ENCODE peak calls at places on chromosomes 12 and 14, in nine cellular contexts. One of them, this sample, is unnamed.

GRCh38 chr12:124020398-124021024 is 47.5 kb downstream of the ZNF664 start:
- DNase-seq in PC-9: no peak
- DNase-seq in fibroblast of lung: no peak
- DNase-seq in AG08395: peak; percentile 29
- DNase-seq in cerebellum: no peak
- DNase-seq in SK-N-DZ: no peak
- DNase-seq in foreskin fibroblast: peak; percentile 55
- DNase-seq in activated CD8-positive, alpha-beta memory T cell treated with anti-CD3 and anti-CD28 coated beads for 1 hour: no peak
- DNase-seq in NCI-H446: no peak
- DNase-seq in this sample: no peak

GRCh38 chr12:109377139-109377685 is 29.5 kb downstream of the MYO1H start:
- DNase-seq in PC-9: no peak
- DNase-seq in activated CD8-positive, alpha-beta memory T cell treated with anti-CD3 and anti-CD28 coated beads for 1 hour: no peak
- DNase-seq in SK-N-DZ: no peak
- DNase-seq in fibroblast of lung: no peak
- DNase-seq in cerebellum: no peak
- DNase-seq in AG08395: no peak
- DNase-seq in NCI-H446: no peak
- DNase-seq in foreskin fibroblast: no peak
- DNase-seq in this sample: peak; percentile 12

GRCh38 chr12:52455818-52456217 is 3.9 kb upstream of the KRT6B start:
- DNase-seq in SK-N-DZ: no peak
- DNase-seq in AG08395: no peak
- DNase-seq in activated CD8-positive, alpha-beta memory T cell treated with anti-CD3 and anti-CD28 coated beads for 1 hour: no peak
- DNase-seq in cerebellum: no peak
- DNase-seq in fibroblast of lung: no peak
- DNase-seq in NCI-H446: no peak
- DNase-seq in foreskin fibroblast: no peak
- DNase-seq in PC-9: peak; percentile 50
- DNase-seq in this sample: no peak

GRCh38 chr14:94598816-94599655 is 13.2 kb upstream of the SERPINA3 start:
- DNase-seq in NCI-H446: no peak
- DNase-seq in cerebellum: peak; percentile 21
- DNase-seq in SK-N-DZ: no peak
- DNase-seq in PC-9: peak; percentile 74
- DNase-seq in foreskin fibroblast: peak; percentile 94
- DNase-seq in fibroblast of lung: peak; percentile 99
- DNase-seq in activated CD8-positive, alpha-beta memory T cell treated with anti-CD3 and anti-CD28 coated beads for 1 hour: no peak
- DNase-seq in AG08395: peak; percentile 91
- DNase-seq in this sample: no peak

GRCh38 chr12:62758216-62758615 is 176.7 kb downstream of the PPM1H start:
- DNase-seq in cerebellum: no peak
- DNase-seq in foreskin fibroblast: peak; percentile 76
- DNase-seq in NCI-H446: no peak
- DNase-seq in PC-9: no peak
- DNase-seq in AG08395: peak; percentile 14
- DNase-seq in fibroblast of lung: peak; percentile 80
- DNase-seq in activated CD8-positive, alpha-beta memory T cell treated with anti-CD3 and anti-CD28 coated beads for 1 hour: no peak
- DNase-seq in SK-N-DZ: no peak
- DNase-seq in this sample: no peak

GRCh38 chr12:67068773-67069450 is 200.2 kb upstream of the CAND1 start:
- DNase-seq in foreskin fibroblast: peak; percentile 67
- DNase-seq in PC-9: peak; percentile 52
- DNase-seq in SK-N-DZ: peak; percentile 63
- DNase-seq in fibroblast of lung: peak; percentile 59
- DNase-seq in activated CD8-positive, alpha-beta memory T cell treated with anti-CD3 and anti-CD28 coated beads for 1 hour: peak; percentile 17
- DNase-seq in cerebellum: no peak
- DNase-seq in NCI-H446: peak; percentile 51
- DNase-seq in AG08395: peak; percentile 19
- DNase-seq in this sample: peak; percentile 63

GRCh38 chr12:19234171-19234704 is 104.7 kb downstream of the PLEKHA5 start:
- DNase-seq in NCI-H446: no peak
- DNase-seq in foreskin fibroblast: peak; percentile 50
- DNase-seq in AG08395: no peak
- DNase-seq in fibroblast of lung: peak; percentile 36
- DNase-seq in PC-9: no peak
- DNase-seq in cerebellum: no peak
- DNase-seq in activated CD8-positive, alpha-beta memory T cell treated with anti-CD3 and anti-CD28 coated beads for 1 hour: no peak
- DNase-seq in SK-N-DZ: no peak
- DNase-seq in this sample: peak; percentile 39

GRCh38 chr12:118853634-118854033 is 127.7 kb upstream of the SRRM4 start:
- DNase-seq in PC-9: no peak
- DNase-seq in NCI-H446: no peak
- DNase-seq in AG08395: no peak
- DNase-seq in cerebellum: no peak
- DNase-seq in fibroblast of lung: no peak
- DNase-seq in activated CD8-positive, alpha-beta memory T cell treated with anti-CD3 and anti-CD28 coated beads for 1 hour: no peak
- DNase-seq in SK-N-DZ: no peak
- DNase-seq in foreskin fibroblast: no peak
- DNase-seq in this sample: peak; percentile 77

GRCh38 chr12:6839482-6840201 is 1.1 kb upstream of the GNB3 start:
- DNase-seq in cerebellum: peak; percentile 79
- DNase-seq in SK-N-DZ: peak; percentile 90
- DNase-seq in activated CD8-positive, alpha-beta memory T cell treated with anti-CD3 and anti-CD28 coated beads for 1 hour: no peak
- DNase-seq in PC-9: peak; percentile 60
- DNase-seq in foreskin fibroblast: no peak
- DNase-seq in fibroblast of lung: no peak
- DNase-seq in NCI-H446: no peak
- DNase-seq in AG08395: no peak
- DNase-seq in this sample: peak; percentile 99

GRCh38 chr12:92796650-92797049 is 93.9 kb downstream of the PLEKHG7 start:
- DNase-seq in NCI-H446: no peak
- DNase-seq in foreskin fibroblast: peak; percentile 14
- DNase-seq in fibroblast of lung: peak; percentile 23
- DNase-seq in activated CD8-positive, alpha-beta memory T cell treated with anti-CD3 and anti-CD28 coated beads for 1 hour: no peak
- DNase-seq in AG08395: no peak
- DNase-seq in cerebellum: no peak
- DNase-seq in SK-N-DZ: no peak
- DNase-seq in PC-9: no peak
- DNase-seq in this sample: no peak

GRCh38 chr12:49680075-49680474 is 27.1 kb downstream of the FMNL3 start:
- DNase-seq in PC-9: no peak
- DNase-seq in activated CD8-positive, alpha-beta memory T cell treated with anti-CD3 and anti-CD28 coated beads for 1 hour: no peak
- DNase-seq in fibroblast of lung: no peak
- DNase-seq in cerebellum: no peak
- DNase-seq in foreskin fibroblast: peak; percentile 55
- DNase-seq in SK-N-DZ: no peak
- DNase-seq in AG08395: no peak
- DNase-seq in NCI-H446: no peak
- DNase-seq in this sample: no peak

GRCh38 chr12:16323638-16324037 is 23.8 kb upstream of the MGST1 start:
- DNase-seq in foreskin fibroblast: no peak
- DNase-seq in NCI-H446: no peak
- DNase-seq in cerebellum: no peak
- DNase-seq in AG08395: no peak
- DNase-seq in activated CD8-positive, alpha-beta memory T cell treated with anti-CD3 and anti-CD28 coated beads for 1 hour: no peak
- DNase-seq in PC-9: peak; percentile 41
- DNase-seq in SK-N-DZ: no peak
- DNase-seq in fibroblast of lung: no peak
- DNase-seq in this sample: no peak

GRCh38 chr14:42550282-42550681 is 943.6 kb downstream of the LRFN5 start:
- DNase-seq in cerebellum: no peak
- DNase-seq in PC-9: no peak
- DNase-seq in SK-N-DZ: no peak
- DNase-seq in fibroblast of lung: no peak
- DNase-seq in NCI-H446: no peak
- DNase-seq in activated CD8-positive, alpha-beta memory T cell treated with anti-CD3 and anti-CD28 coated beads for 1 hour: no peak
- DNase-seq in foreskin fibroblast: no peak
- DNase-seq in AG08395: no peak
- DNase-seq in this sample: no peak

GRCh38 chr12:125079943-125080645 is 14.9 kb downstream of the AACS start:
- DNase-seq in SK-N-DZ: no peak
- DNase-seq in activated CD8-positive, alpha-beta memory T cell treated with anti-CD3 and anti-CD28 coated beads for 1 hour: no peak
- DNase-seq in cerebellum: no peak
- DNase-seq in PC-9: peak; percentile 89
- DNase-seq in foreskin fibroblast: peak; percentile 71
- DNase-seq in AG08395: peak; percentile 31
- DNase-seq in fibroblast of lung: no peak
- DNase-seq in NCI-H446: no peak
- DNase-seq in this sample: peak; percentile 23

GRCh38 chr14:66070542-66071319 is 415.4 kb upstream of the CCDC196 start:
- DNase-seq in NCI-H446: peak; percentile 51
- DNase-seq in PC-9: no peak
- DNase-seq in SK-N-DZ: peak; percentile 29
- DNase-seq in AG08395: peak; percentile 42
- DNase-seq in activated CD8-positive, alpha-beta memory T cell treated with anti-CD3 and anti-CD28 coated beads for 1 hour: peak; percentile 66
- DNase-seq in foreskin fibroblast: peak; percentile 24
- DNase-seq in fibroblast of lung: no peak
- DNase-seq in cerebellum: peak; percentile 68
- DNase-seq in this sample: peak; percentile 72

GRCh38 chr14:74569826-74570591 is 42.0 kb downstream of the LTBP2 start:
- DNase-seq in foreskin fibroblast: peak; percentile 64
- DNase-seq in fibroblast of lung: no peak
- DNase-seq in cerebellum: no peak
- DNase-seq in SK-N-DZ: no peak
- DNase-seq in NCI-H446: peak; percentile 14
- DNase-seq in activated CD8-positive, alpha-beta memory T cell treated with anti-CD3 and anti-CD28 coated beads for 1 hour: no peak
- DNase-seq in AG08395: no peak
- DNase-seq in PC-9: peak; percentile 85
- DNase-seq in this sample: peak; percentile 61

GRCh38 chr14:57732886-57733285 is 133.0 kb downstream of the SLC35F4 start:
- DNase-seq in NCI-H446: peak; percentile 11
- DNase-seq in PC-9: no peak
- DNase-seq in activated CD8-positive, alpha-beta memory T cell treated with anti-CD3 and anti-CD28 coated beads for 1 hour: no peak
- DNase-seq in SK-N-DZ: no peak
- DNase-seq in foreskin fibroblast: peak; percentile 26
- DNase-seq in AG08395: no peak
- DNase-seq in fibroblast of lung: peak; percentile 68
- DNase-seq in cerebellum: no peak
- DNase-seq in this sample: peak; percentile 85

GRCh38 chr14:94823556-94824341 is 53.8 kb upstream of the GSC start:
- DNase-seq in cerebellum: no peak
- DNase-seq in SK-N-DZ: no peak
- DNase-seq in activated CD8-positive, alpha-beta memory T cell treated with anti-CD3 and anti-CD28 coated beads for 1 hour: no peak
- DNase-seq in AG08395: peak; percentile 14
- DNase-seq in fibroblast of lung: peak; percentile 6
- DNase-seq in foreskin fibroblast: no peak
- DNase-seq in NCI-H446: no peak
- DNase-seq in PC-9: no peak
- DNase-seq in this sample: no peak

GRCh38 chr12:116773276-116773731 is 35.2 kb downstream of the RNFT2 start:
- DNase-seq in PC-9: no peak
- DNase-seq in fibroblast of lung: no peak
- DNase-seq in cerebellum: no peak
- DNase-seq in NCI-H446: no peak
- DNase-seq in SK-N-DZ: no peak
- DNase-seq in foreskin fibroblast: peak; percentile 14
- DNase-seq in AG08395: peak; percentile 30
- DNase-seq in activated CD8-positive, alpha-beta memory T cell treated with anti-CD3 and anti-CD28 coated beads for 1 hour: no peak
- DNase-seq in this sample: no peak

GRCh38 chr12:25501565-25501964 is 51.5 kb downstream of the LMNTD1 start:
- DNase-seq in activated CD8-positive, alpha-beta memory T cell treated with anti-CD3 and anti-CD28 coated beads for 1 hour: no peak
- DNase-seq in foreskin fibroblast: peak; percentile 46
- DNase-seq in NCI-H446: no peak
- DNase-seq in AG08395: peak; percentile 12
- DNase-seq in PC-9: peak; percentile 46
- DNase-seq in SK-N-DZ: no peak
- DNase-seq in fibroblast of lung: peak; percentile 53
- DNase-seq in cerebellum: no peak
- DNase-seq in this sample: no peak

GRCh38 chr12:12704593-12705230 is 8.7 kb upstream of the GPR19 start:
- DNase-seq in foreskin fibroblast: peak; percentile 95
- DNase-seq in PC-9: peak; percentile 83
- DNase-seq in activated CD8-positive, alpha-beta memory T cell treated with anti-CD3 and anti-CD28 coated beads for 1 hour: no peak
- DNase-seq in fibroblast of lung: peak; percentile 92
- DNase-seq in NCI-H446: peak; percentile 91
- DNase-seq in SK-N-DZ: peak; percentile 93
- DNase-seq in AG08395: peak; percentile 90
- DNase-seq in cerebellum: peak; percentile 92
- DNase-seq in this sample: peak; percentile 98

GRCh38 chr14:93107383-93107782 is 8.3 kb downstream of the ITPK1 start:
- DNase-seq in activated CD8-positive, alpha-beta memory T cell treated with anti-CD3 and anti-CD28 coated beads for 1 hour: no peak
- DNase-seq in foreskin fibroblast: no peak
- DNase-seq in NCI-H446: no peak
- DNase-seq in SK-N-DZ: no peak
- DNase-seq in fibroblast of lung: no peak
- DNase-seq in PC-9: no peak
- DNase-seq in AG08395: no peak
- DNase-seq in cerebellum: no peak
- DNase-seq in this sample: no peak

GRCh38 chr14:95211721-95212504 is 54.6 kb upstream of the DICER1 start:
- DNase-seq in cerebellum: no peak
- DNase-seq in foreskin fibroblast: no peak
- DNase-seq in activated CD8-positive, alpha-beta memory T cell treated with anti-CD3 and anti-CD28 coated beads for 1 hour: no peak
- DNase-seq in PC-9: no peak
- DNase-seq in AG08395: no peak
- DNase-seq in NCI-H446: no peak
- DNase-seq in SK-N-DZ: no peak
- DNase-seq in fibroblast of lung: no peak
- DNase-seq in this sample: no peak

GRCh38 chr12:47340391-47341015 is 260.7 kb upstream of the AMIGO2 start:
- DNase-seq in SK-N-DZ: no peak
- DNase-seq in foreskin fibroblast: no peak
- DNase-seq in PC-9: no peak
- DNase-seq in activated CD8-positive, alpha-beta memory T cell treated with anti-CD3 and anti-CD28 coated beads for 1 hour: no peak
- DNase-seq in NCI-H446: no peak
- DNase-seq in AG08395: no peak
- DNase-seq in cerebellum: no peak
- DNase-seq in fibroblast of lung: peak; percentile 72
- DNase-seq in this sample: no peak

GRCh38 chr12:53205747-53206146 is 1.3 kb downstream of the ITGB7 start:
- DNase-seq in cerebellum: no peak
- DNase-seq in foreskin fibroblast: peak; percentile 94
- DNase-seq in AG08395: peak; percentile 97
- DNase-seq in fibroblast of lung: peak; percentile 89
- DNase-seq in NCI-H446: no peak
- DNase-seq in SK-N-DZ: no peak
- DNase-seq in activated CD8-positive, alpha-beta memory T cell treated with anti-CD3 and anti-CD28 coated beads for 1 hour: peak; percentile 39
- DNase-seq in PC-9: peak; percentile 70
- DNase-seq in this sample: no peak

GRCh38 chr12:6199211-6199530 is 1.0 kb upstream of the CD9 start:
- DNase-seq in AG08395: no peak
- DNase-seq in fibroblast of lung: no peak
- DNase-seq in foreskin fibroblast: no peak
- DNase-seq in activated CD8-positive, alpha-beta memory T cell treated with anti-CD3 and anti-CD28 coated beads for 1 hour: no peak
- DNase-seq in PC-9: no peak
- DNase-seq in NCI-H446: no peak
- DNase-seq in SK-N-DZ: no peak
- DNase-seq in cerebellum: no peak
- DNase-seq in this sample: no peak

GRCh38 chr12:21764063-21764462 is 10.4 kb downstream of the KCNJ8 start:
- DNase-seq in SK-N-DZ: no peak
- DNase-seq in AG08395: no peak
- DNase-seq in cerebellum: no peak
- DNase-seq in PC-9: no peak
- DNase-seq in foreskin fibroblast: no peak
- DNase-seq in fibroblast of lung: no peak
- DNase-seq in NCI-H446: no peak
- DNase-seq in activated CD8-positive, alpha-beta memory T cell treated with anti-CD3 and anti-CD28 coated beads for 1 hour: no peak
- DNase-seq in this sample: no peak

GRCh38 chr12:34033628-34034296 is 11.5 kb downstream of the ALG10 start:
- DNase-seq in NCI-H446: peak; percentile 21
- DNase-seq in AG08395: peak; percentile 11
- DNase-seq in PC-9: no peak
- DNase-seq in foreskin fibroblast: peak; percentile 55
- DNase-seq in fibroblast of lung: peak; percentile 15
- DNase-seq in cerebellum: no peak
- DNase-seq in SK-N-DZ: peak; percentile 26
- DNase-seq in activated CD8-positive, alpha-beta memory T cell treated with anti-CD3 and anti-CD28 coated beads for 1 hour: no peak
- DNase-seq in this sample: peak; percentile 48

GRCh38 chr12:49897276-49897675 is 6.4 kb downstream of the FAIM2 start:
- DNase-seq in fibroblast of lung: peak; percentile 9
- DNase-seq in NCI-H446: no peak
- DNase-seq in PC-9: no peak
- DNase-seq in AG08395: no peak
- DNase-seq in foreskin fibroblast: no peak
- DNase-seq in SK-N-DZ: no peak
- DNase-seq in activated CD8-positive, alpha-beta memory T cell treated with anti-CD3 and anti-CD28 coated beads for 1 hour: no peak
- DNase-seq in cerebellum: no peak
- DNase-seq in this sample: no peak

GRCh38 chr12:66467932-66468331 is 165.6 kb downstream of the HELB start:
- DNase-seq in cerebellum: no peak
- DNase-seq in activated CD8-positive, alpha-beta memory T cell treated with anti-CD3 and anti-CD28 coated beads for 1 hour: no peak
- DNase-seq in foreskin fibroblast: peak; percentile 2
- DNase-seq in AG08395: no peak
- DNase-seq in fibroblast of lung: no peak
- DNase-seq in PC-9: no peak
- DNase-seq in NCI-H446: no peak
- DNase-seq in SK-N-DZ: no peak
- DNase-seq in this sample: peak; percentile 26

GRCh38 chr12:30108666-30109065 is 324.9 kb upstream of the TMTC1 start:
- DNase-seq in activated CD8-positive, alpha-beta memory T cell treated with anti-CD3 and anti-CD28 coated beads for 1 hour: no peak
- DNase-seq in fibroblast of lung: peak; percentile 61
- DNase-seq in NCI-H446: no peak
- DNase-seq in PC-9: no peak
- DNase-seq in AG08395: no peak
- DNase-seq in foreskin fibroblast: no peak
- DNase-seq in cerebellum: no peak
- DNase-seq in SK-N-DZ: no peak
- DNase-seq in this sample: no peak

This sample was measured in NCI-H82.